ENCODE peak calls at places on chromosomes 4 and X, in seven cellular contexts. One of them, this sample, is unnamed.
A peak's percentile ranks its signal among the peaks of the same experiment; 100 is the strongest.

GRCh38 chrX:140091276-140091886 is 126.1 kb upstream of the CXorf66 start:
- DNase-seq in IMR-90: no peak
- DNase-seq in tibial artery: no peak
- DNase-seq in lower leg skin: peak; percentile 83
- DNase-seq in PC-3: no peak
- DNase-seq in vagina: no peak
- DNase-seq in left ventricle myocardium inferior: peak; percentile 25
- DNase-seq in this sample: no peak

GRCh38 chr4:165580379-165580905 is 201.6 kb downstream of the CPE start:
- DNase-seq in vagina: no peak
- DNase-seq in lower leg skin: no peak
- DNase-seq in tibial artery: peak; percentile 22
- DNase-seq in PC-3: peak; percentile 76
- DNase-seq in IMR-90: no peak
- DNase-seq in left ventricle myocardium inferior: no peak
- DNase-seq in this sample: no peak

GRCh38 chr4:155974476-155974749 is 20.7 kb upstream of the CTSO start:
- DNase-seq in IMR-90: peak; percentile 17
- DNase-seq in tibial artery: no peak
- DNase-seq in vagina: no peak
- DNase-seq in lower leg skin: no peak
- DNase-seq in PC-3: no peak
- DNase-seq in left ventricle myocardium inferior: no peak
- DNase-seq in this sample: no peak

GRCh38 chr4:117700111-117700892 is 334.0 kb upstream of the NDST3 start:
- DNase-seq in vagina: no peak
- DNase-seq in lower leg skin: no peak
- DNase-seq in PC-3: peak; percentile 26
- DNase-seq in left ventricle myocardium inferior: no peak
- DNase-seq in IMR-90: peak; percentile 0
- DNase-seq in tibial artery: no peak
- DNase-seq in this sample: no peak

GRCh38 chrX:38206036-38206435 is 14.6 kb downstream of the SRPX start:
- DNase-seq in vagina: no peak
- DNase-seq in lower leg skin: no peak
- DNase-seq in left ventricle myocardium inferior: no peak
- DNase-seq in PC-3: no peak
- DNase-seq in IMR-90: peak; percentile 52
- DNase-seq in tibial artery: no peak
- DNase-seq in this sample: no peak

GRCh38 chr4:81215219-81215892 is at the start of gene PRKG2:
- DNase-seq in vagina: no peak
- DNase-seq in IMR-90: no peak
- DNase-seq in left ventricle myocardium inferior: no peak
- DNase-seq in lower leg skin: peak; percentile 88
- DNase-seq in PC-3: no peak
- DNase-seq in tibial artery: no peak
- DNase-seq in this sample: no peak

GRCh38 chr4:162061214-162061613 is 102.6 kb downstream of the FSTL5 start:
- DNase-seq in left ventricle myocardium inferior: no peak
- DNase-seq in tibial artery: no peak
- DNase-seq in PC-3: no peak
- DNase-seq in lower leg skin: no peak
- DNase-seq in IMR-90: no peak
- DNase-seq in vagina: no peak
- DNase-seq in this sample: no peak

GRCh38 chr4:87353592-87353991 is 30.9 kb upstream of the HSD17B13 start:
- DNase-seq in PC-3: peak; percentile 67
- DNase-seq in IMR-90: peak; percentile 48
- DNase-seq in tibial artery: no peak
- DNase-seq in left ventricle myocardium inferior: no peak
- DNase-seq in vagina: no peak
- DNase-seq in lower leg skin: no peak
- DNase-seq in this sample: no peak

GRCh38 chrX:122154019-122154418 is 1030.1 kb upstream of the GRIA3 start:
- DNase-seq in lower leg skin: no peak
- DNase-seq in vagina: no peak
- DNase-seq in left ventricle myocardium inferior: no peak
- DNase-seq in PC-3: no peak
- DNase-seq in tibial artery: no peak
- DNase-seq in IMR-90: no peak
- DNase-seq in this sample: no peak

GRCh38 chr4:187436251-187436650 is 559.3 kb upstream of the ZFP42 start:
- DNase-seq in vagina: no peak
- DNase-seq in lower leg skin: no peak
- DNase-seq in IMR-90: no peak
- DNase-seq in left ventricle myocardium inferior: no peak
- DNase-seq in PC-3: no peak
- DNase-seq in tibial artery: no peak
- DNase-seq in this sample: no peak

GRCh38 chr4:20418865-20419451 is 167.3 kb downstream of the SLIT2 start:
- DNase-seq in tibial artery: no peak
- DNase-seq in IMR-90: peak; percentile 79
- DNase-seq in left ventricle myocardium inferior: no peak
- DNase-seq in PC-3: peak; percentile 57
- DNase-seq in vagina: no peak
- DNase-seq in lower leg skin: no peak
- DNase-seq in this sample: no peak
- H3K4me3 ChIP-seq in tibial artery: peak overlapping the region; percentile 39
- H3K4me3 ChIP-seq in IMR-90: peak overlapping the region; percentile 29
- H3K4me3 ChIP-seq in left ventricle myocardium inferior: peak overlapping the region; percentile 40
- H3K4me3 ChIP-seq in PC-3: peak overlapping the region; percentile 64
- H3K4me3 ChIP-seq in vagina: peak overlapping the region; percentile 8
- H3K4me3 ChIP-seq in lower leg skin: no peak overlapping the region
- H3K4me3 ChIP-seq in this sample: peak overlapping the region; percentile 52

GRCh38 chr4:158496030-158496741 is 25.5 kb upstream of the RXFP1 start:
- DNase-seq in vagina: no peak
- DNase-seq in PC-3: peak; percentile 58
- DNase-seq in tibial artery: peak; percentile 20
- DNase-seq in IMR-90: no peak
- DNase-seq in lower leg skin: no peak
- DNase-seq in left ventricle myocardium inferior: peak; percentile 20
- DNase-seq in this sample: no peak
- TF ChIP-seq CTCF in vagina: no peak
- TF ChIP-seq CTCF in PC-3: peak; percentile 62
- TF ChIP-seq CTCF in tibial artery: peak; percentile 27
- TF ChIP-seq CTCF in IMR-90: peak; percentile 26
- TF ChIP-seq CTCF in lower leg skin: no peak
- TF ChIP-seq CTCF in left ventricle myocardium inferior: peak; percentile 69
- TF ChIP-seq CTCF in this sample: no peak

GRCh38 chr4:109183851-109184345 is 118.6 kb downstream of the COL25A1 start:
- DNase-seq in tibial artery: no peak
- DNase-seq in IMR-90: no peak
- DNase-seq in lower leg skin: no peak
- DNase-seq in PC-3: no peak
- DNase-seq in vagina: no peak
- DNase-seq in left ventricle myocardium inferior: no peak
- DNase-seq in this sample: no peak
- H3K4me3 ChIP-seq in tibial artery: no peak overlapping the region
- H3K4me3 ChIP-seq in IMR-90: no peak overlapping the region
- H3K4me3 ChIP-seq in lower leg skin: no peak overlapping the region
- H3K4me3 ChIP-seq in PC-3: no peak overlapping the region
- H3K4me3 ChIP-seq in vagina: no peak overlapping the region
- H3K4me3 ChIP-seq in left ventricle myocardium inferior: no peak overlapping the region
- H3K4me3 ChIP-seq in this sample: no peak overlapping the region

DNA sequence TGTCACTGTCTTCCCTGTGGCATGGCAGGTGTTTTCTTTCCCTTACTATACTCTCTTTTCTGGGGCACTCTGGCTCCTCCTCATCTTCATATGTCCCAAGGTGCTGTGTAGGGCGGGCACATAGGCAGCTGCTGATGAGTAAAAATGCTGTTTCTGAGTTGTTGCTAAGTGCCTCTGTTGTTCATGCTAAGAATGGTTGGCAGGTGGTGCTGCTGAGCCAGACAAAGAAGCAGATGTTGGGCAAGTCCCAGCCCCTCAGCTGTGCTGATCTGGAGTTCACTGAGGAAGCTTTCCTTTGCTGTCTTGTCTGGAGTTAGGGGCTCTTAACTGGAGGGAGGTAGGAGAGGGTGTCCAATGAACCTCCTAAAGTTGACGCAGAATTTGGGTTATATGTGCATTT is 40.6 kb downstream of the HADH start:
- DNase-seq in PC-3: peak; percentile 39
- DNase-seq in vagina: no peak
- DNase-seq in lower leg skin: no peak
- DNase-seq in left ventricle myocardium inferior: no peak
- DNase-seq in IMR-90: peak; percentile 76
- DNase-seq in tibial artery: no peak
- DNase-seq in this sample: no peak
- TF ChIP-seq CTCF in PC-3: peak; percentile 60
- TF ChIP-seq CTCF in vagina: no peak
- TF ChIP-seq CTCF in lower leg skin: no peak
- TF ChIP-seq CTCF in left ventricle myocardium inferior: peak; percentile 44
- TF ChIP-seq CTCF in IMR-90: peak; percentile 71
- TF ChIP-seq CTCF in tibial artery: no peak
- TF ChIP-seq CTCF in this sample: no peak

GRCh38 chr4:71449040-71449439 is 110.2 kb downstream of the SLC4A4 start:
- DNase-seq in tibial artery: no peak
- DNase-seq in lower leg skin: no peak
- DNase-seq in IMR-90: no peak
- DNase-seq in vagina: no peak
- DNase-seq in left ventricle myocardium inferior: no peak
- DNase-seq in PC-3: no peak
- DNase-seq in this sample: no peak
- H3K4me3 ChIP-seq in tibial artery: no peak overlapping the region
- H3K4me3 ChIP-seq in lower leg skin: no peak overlapping the region
- H3K4me3 ChIP-seq in IMR-90: no peak overlapping the region
- H3K4me3 ChIP-seq in vagina: no peak overlapping the region
- H3K4me3 ChIP-seq in left ventricle myocardium inferior: no peak overlapping the region
- H3K4me3 ChIP-seq in PC-3: no peak overlapping the region
- H3K4me3 ChIP-seq in this sample: no peak overlapping the region